ENCODE peak calls at places on chromosomes 7 and 10, in six cellular contexts. D is psoas muscle, U is hepatocyte, V is brain microvascular endothelial cell, P is breast epithelium, R is stomach. J is an unnamed sample. For H3K36me3, the result is how much of the 10 kb centered on the place peaks cover.

GRCh38 chr7:55140221-55140980 is 121.6 kb downstream of the EGFR start:
- DNase-seq in D (no peak), U (peak), V (peak), P (no peak), R (no peak), J (no peak)

GRCh38 chr7:1087952-1088920 is at the start of gene GPER1:
- DNase-seq in D (peak), U (peak), V (no peak), P (no peak), R (peak), J (peak)

GRCh38 chr10:101773923-101774588 is 1.9 kb downstream of the FGF8 start:
- DNase-seq in D (no peak), U (no peak), V (no peak), P (no peak), R (no peak), J (peak)

GRCh38 chr10:96512524-96512991 is 1.2 kb downstream of the TLL2 start:
- DNase-seq in D (peak), U (peak), V (no peak), P (no peak), R (no peak), J (peak)

GRCh38 chr7:157526604-157527003 is 189.8 kb downstream of the DNAJB6 start:
- DNase-seq in D (no peak), U (no peak), V (no peak), P (peak), R (peak), J (no peak)

GRCh38 chr10:28952523-28952922 is 275.2 kb downstream of the BAMBI start:
- DNase-seq in D (no peak), U (no peak), V (no peak), P (no peak), R (no peak), J (no peak)

GRCh38 chr10:80433134-80433533 is 21.0 kb upstream of the TSPAN14 start:
- DNase-seq in D (no peak), U (no peak), V (no peak), P (no peak), R (no peak), J (no peak)

GRCh38 chr7:2068693-2069471 is 163.9 kb downstream of the MAD1L1 start:
- DNase-seq in D (no peak), U (no peak), V (no peak), P (no peak), R (no peak), J (no peak)

GRCh38 chr7:45120-46090 is 147.0 kb upstream of the FAM20C start:
- DNase-seq in D (no peak), U (no peak), V (no peak), P (peak), R (no peak), J (no peak)

GRCh38 chr7:39746162-39746782 is 122.9 kb downstream of the RALA start:
- DNase-seq in D (peak), U (peak), V (peak), P (peak), R (peak), J (peak)

GRCh38 chr7:20030915-20031362 is 186.2 kb downstream of the MACC1 start:
- DNase-seq in D (no peak), U (no peak), V (peak), P (no peak), R (no peak), J (no peak)

GRCh38 chr7:156819733-156820295 is 73.2 kb downstream of the LMBR1 start:
- DNase-seq in D (no peak), U (no peak), V (no peak), P (no peak), R (no peak), J (no peak)

GRCh38 chr10:71835671-71836593 is 15.1 kb downstream of the PSAP start:
- DNase-seq in D (peak), U (peak), V (peak), P (no peak), R (peak), J (no peak)

GRCh38 chr10:129761166-129761565 is 202.9 kb downstream of the EBF3 start:
- DNase-seq in D (no peak), U (no peak), V (no peak), P (peak), R (peak), J (no peak)

GRCh38 chr10:79112898-79113431 is 44.2 kb downstream of the ZMIZ1 start:
- DNase-seq in D (peak), U (peak), V (peak), P (no peak), R (no peak), J (peak)

GRCh38 chr7:110590415-110590814 is 500.5 kb upstream of the LRRN3 start:
- DNase-seq in D (no peak), U (no peak), V (no peak), P (no peak), R (no peak), J (peak)

GRCh38 chr7:74619235-74619860 is 38.2 kb upstream of the GTF2I start:
- DNase-seq in D (no peak), U (no peak), V (no peak), P (no peak), R (no peak), J (peak)

GRCh38 chr10:4147214-4147613 is 362.2 kb upstream of the KLF6 start:
- DNase-seq in D (no peak), U (no peak), V (no peak), P (no peak), R (no peak), J (no peak)

GRCh38 chr10:70603439-70603778 is 868 bp upstream of the PRF1 start:
- DNase-seq in D (no peak), U (no peak), V (no peak), P (no peak), R (no peak), J (no peak)

GRCh38 chr7:108000875-108001758 is 1.8 kb downstream of the LAMB1 start:
- DNase-seq in D (peak), U (peak), V (no peak), P (no peak), R (peak), J (peak)

GRCh38 chr10:24793648-24794379 is 70.1 kb upstream of the ARHGAP21 start:
- DNase-seq in D (no peak), U (no peak), V (peak), P (no peak), R (no peak), J (no peak)

GRCh38 chr7:20217193-20217948 is at the start of gene MACC1:
- DNase-seq in D (no peak), U (peak), V (no peak), P (peak), R (peak), J (no peak)

GRCh38 chr10:22658745-22659410 is 55.5 kb downstream of the PIP4K2A start:
- DNase-seq in D (no peak), U (no peak), V (peak), P (no peak), R (no peak), J (no peak)

GRCh38 chr10:61066661-61067353 is 122.8 kb upstream of the RHOBTB1 start:
- DNase-seq in D (no peak), U (no peak), V (no peak), P (no peak), R (peak), J (no peak)

GRCh38 chr7:29063231-29063630 is 83.1 kb downstream of the CPVL start:
- DNase-seq in D (no peak), U (no peak), V (no peak), P (no peak), R (no peak), J (no peak)

GRCh38 chr7:46230298-46231295 is 309.5 kb upstream of the IGFBP3 start:
- DNase-seq in D (no peak), U (no peak), V (peak), P (no peak), R (no peak), J (no peak)

GRCh38 chr7:100503350-100503735 is 19.6 kb downstream of the NYAP1 start:
- DNase-seq in D (no peak), U (peak), V (peak), P (no peak), R (no peak), J (no peak)

GRCh38 chr7:80873140-80873539 is 45.7 kb downstream of the SEMA3C start:
- DNase-seq in D (no peak), U (no peak), V (no peak), P (no peak), R (no peak), J (no peak)

GRCh38 chr7:99422091-99422624 is 13.4 kb downstream of the BUD31 start:
- DNase-seq in D (no peak), U (no peak), V (no peak), P (no peak), R (no peak), J (peak)
- H3K36me3 ChIP-seq in D (under half), U (under half), V (half or more), P (under half), R (half or more), J (half or more)

DNA sequence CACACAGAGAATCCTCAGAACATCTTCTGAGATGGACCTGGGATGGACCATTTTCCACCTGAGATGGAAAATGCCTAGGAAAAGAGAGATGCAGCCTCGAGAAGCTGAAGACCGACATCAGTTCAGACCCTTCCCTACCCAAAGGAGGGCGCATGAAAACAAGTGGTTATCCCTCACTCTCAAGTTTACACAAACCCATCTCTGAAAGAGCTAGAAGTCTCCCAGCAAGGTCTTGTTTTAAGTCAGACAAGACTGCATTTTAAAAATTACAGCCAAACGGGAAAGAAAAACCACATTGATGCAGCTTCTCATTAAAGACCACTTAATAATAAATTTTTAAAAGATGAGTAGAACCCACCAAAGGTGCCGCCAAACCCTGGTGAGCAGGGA is 1.3 kb downstream of the RAPGEF5 start:
- DNase-seq in D (no peak), U (no peak), V (no peak), P (no peak), R (no peak), J (no peak)
- H3K4me3 ChIP-seq in D (peak), U (peak), V (no peak), P (peak), R (peak), J (no peak)

GRCh38 chr7:134449596-134450194 is 9.2 kb downstream of the AKR1B1 start:
- DNase-seq in D (no peak), U (no peak), V (no peak), P (no peak), R (no peak), J (no peak)
- H3K36me3 ChIP-seq in D (under half), U (under half), V (under half), P (under half), R (half or more), J (under half)

DNA sequence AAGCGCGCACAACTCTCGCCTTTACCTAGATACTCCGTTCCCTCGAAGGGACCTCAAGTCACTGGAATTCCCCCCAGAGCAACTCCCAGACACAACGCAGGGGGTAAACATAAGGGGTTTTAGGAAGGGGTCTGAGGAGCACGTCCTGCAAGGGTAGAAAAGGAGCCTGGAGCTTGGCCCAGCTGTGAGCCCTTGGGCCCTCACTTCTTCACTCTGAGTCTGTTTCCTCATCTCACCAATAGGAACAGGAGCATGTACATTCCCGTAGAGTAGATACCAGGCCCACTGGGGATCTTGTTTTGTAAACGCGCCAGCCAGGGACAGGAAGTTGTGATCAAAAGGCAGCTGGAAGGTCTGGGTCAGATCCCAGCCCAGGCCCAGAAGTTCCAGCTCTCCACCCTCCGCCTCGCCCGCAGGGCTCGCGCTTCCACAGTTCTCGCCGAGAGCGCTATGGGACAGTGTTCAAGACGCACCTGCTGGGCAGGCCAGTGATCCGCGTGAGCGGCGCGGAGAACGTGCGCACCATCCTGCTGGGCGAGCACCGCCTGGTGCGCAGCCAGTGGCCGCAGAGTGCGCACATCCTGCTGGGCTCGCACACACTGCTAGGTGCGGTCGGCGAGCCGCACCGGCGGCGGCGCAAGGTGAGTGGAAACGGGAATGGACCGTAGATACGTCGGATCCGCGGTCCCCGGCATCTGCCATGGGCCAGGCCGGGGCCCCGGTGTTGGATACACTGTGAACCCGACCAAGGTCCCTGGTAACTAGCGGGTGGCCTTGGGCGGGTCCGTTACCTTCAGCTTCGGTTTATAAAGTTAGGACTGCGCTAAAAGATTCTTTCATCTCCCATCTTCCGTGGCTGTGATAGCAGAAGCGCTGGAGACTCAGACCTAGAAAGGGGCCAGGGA is 1.2 kb downstream of the CYP26C1 start:
- DNase-seq in D (no peak), U (no peak), V (no peak), P (no peak), R (no peak), J (peak)
- H3K4me3 ChIP-seq in D (peak), U (no peak), V (peak), P (peak), R (peak), J (peak)

GRCh38 chr10:35056133-35056532 is 34.0 kb downstream of the CUL2 start:
- DNase-seq in D (no peak), U (no peak), V (no peak), P (no peak), R (no peak), J (no peak)
- H3K36me3 ChIP-seq in D (under half), U (under half), V (under half), P (under half), R (half or more), J (under half)

DNA sequence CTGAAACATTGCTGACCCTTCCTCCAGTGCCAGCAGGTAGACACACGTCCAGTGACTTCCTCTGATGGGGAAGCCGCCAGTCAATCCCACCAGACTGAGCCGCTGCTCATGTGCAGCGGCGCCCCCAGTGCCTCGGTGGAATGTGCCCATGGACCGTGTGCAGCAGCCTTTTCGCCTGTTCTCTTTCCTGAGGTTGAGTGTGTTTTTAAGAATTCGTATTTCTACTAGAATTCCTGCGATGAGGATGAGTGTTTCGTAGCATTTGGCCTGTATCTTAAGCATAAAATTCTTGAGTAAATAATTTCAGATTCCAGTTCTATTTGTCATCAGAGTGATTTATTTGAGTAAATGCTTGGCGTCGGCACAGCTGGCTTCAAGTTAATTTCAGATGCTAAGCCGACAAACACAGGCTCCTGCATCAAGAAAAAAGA is 35.4 kb downstream of the BNIP3 start:
- DNase-seq in D (no peak), U (no peak), V (peak), P (peak), R (no peak), J (no peak)
- H3K4me3 ChIP-seq in D (no peak), U (no peak), V (no peak), P (no peak), R (no peak), J (no peak)

DNA sequence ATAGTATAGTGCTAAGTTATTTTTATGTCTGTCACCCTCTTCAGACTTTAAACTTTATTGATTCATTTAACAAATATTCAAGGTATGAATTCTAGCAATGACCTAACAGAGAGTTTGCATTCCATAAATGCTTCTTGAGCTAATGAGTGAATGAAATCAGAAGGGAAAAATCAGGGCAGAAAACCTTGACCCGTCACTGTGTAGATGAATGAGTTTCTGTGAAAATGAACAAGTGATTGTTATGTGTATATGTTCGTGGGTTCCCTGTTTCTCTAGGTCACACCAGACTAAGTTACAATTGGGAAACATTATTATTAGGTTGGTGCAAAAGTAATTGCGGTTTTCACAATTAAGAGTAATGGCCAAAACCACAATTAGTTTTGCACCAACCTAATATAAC is 30.1 kb downstream of the APBB1IP start:
- DNase-seq in D (no peak), U (no peak), V (no peak), P (no peak), R (no peak), J (no peak)
- H3K36me3 ChIP-seq in D (under half), U (under half), V (under half), P (under half), R (under half), J (under half)

DNA sequence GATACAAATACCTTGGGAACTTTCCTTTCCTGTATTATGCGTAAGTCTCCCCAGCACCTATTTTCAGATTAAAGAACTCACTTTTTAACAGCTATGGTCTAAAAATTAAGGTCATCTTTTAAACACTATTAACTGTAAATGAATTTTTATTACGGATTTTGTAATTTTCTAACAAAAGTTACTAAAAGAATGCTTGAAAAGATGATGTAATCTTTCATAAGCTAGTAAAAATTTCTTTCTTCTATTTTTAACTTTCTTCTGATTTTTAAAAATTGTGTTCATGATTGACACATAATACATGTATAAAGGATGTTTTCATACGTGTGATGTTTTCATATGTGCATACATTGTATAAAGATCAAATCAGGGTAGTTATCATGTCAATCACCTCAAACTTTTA is 291.2 kb upstream of the MBL2 start:
- DNase-seq in D (no peak), U (no peak), V (no peak), P (no peak), R (no peak), J (no peak)
- H3K4me3 ChIP-seq in D (no peak), U (no peak), V (no peak), P (no peak), R (no peak), J (no peak)

GRCh38 chr10:13121500-13121854 is 21.5 kb downstream of the OPTN start:
- DNase-seq in D (no peak), U (no peak), V (no peak), P (no peak), R (no peak), J (no peak)

GRCh38 chr10:13117842-13118783 is 18.1 kb downstream of the OPTN start:
- DNase-seq in D (no peak), U (no peak), V (no peak), P (no peak), R (no peak), J (no peak)

GRCh38 chr10:13120786-13121499 is 21.0 kb downstream of the OPTN start:
- DNase-seq in D (no peak), U (no peak), V (no peak), P (no peak), R (no peak), J (no peak)

GRCh38 chr10:13115832-13116793 is 16.1 kb downstream of the OPTN start:
- DNase-seq in D (no peak), U (no peak), V (no peak), P (no peak), R (no peak), J (no peak)

DNA sequence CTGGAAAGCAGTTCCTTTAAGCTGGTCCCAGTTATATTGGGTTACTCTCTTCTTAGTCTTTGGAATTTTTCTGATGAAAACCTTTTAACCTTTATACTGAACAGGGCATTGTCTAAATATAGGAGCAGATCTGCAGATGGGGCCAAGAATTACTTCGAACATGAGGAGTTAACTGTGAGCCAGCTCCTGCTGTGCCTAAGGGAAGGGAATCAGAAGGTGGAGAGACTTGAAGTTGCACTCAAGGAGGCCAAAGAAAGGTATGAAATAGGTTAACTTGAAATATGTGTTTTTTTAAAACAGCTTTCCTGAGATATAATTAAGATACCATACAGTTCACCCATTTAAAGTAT is 18.8 kb downstream of the OPTN start:
- DNase-seq in D (no peak), U (no peak), V (no peak), P (no peak), R (no peak), J (no peak)
- H3K36me3 ChIP-seq in D (under half), U (under half), V (half or more), P (under half), R (half or more), J (under half)